ENCODE peak calls at places on chromosomes 16 and 17, in six cellular contexts. Y, V, Q, T, O and C are unnamed samples.

GRCh38 chr17:17021194-17021863 is 20.9 kb upstream of the MPRIP start:
- DNase-seq in T (no peak), Q (no peak), O (peak), V (no peak), Y (no peak), C (no peak)

GRCh38 chr17:49556183-49556943 is 19.3 kb upstream of the NXPH3 start:
- DNase-seq in O (peak), T (peak), V (no peak), Q (peak), Y (peak), C (no peak)

GRCh38 chr17:72760368-72760767 is 332.1 kb downstream of the SLC39A11 start:
- DNase-seq in T (no peak), O (no peak), Q (no peak), Y (no peak), V (no peak), C (no peak)

GRCh38 chr17:39769974-39770587 is 32.3 kb downstream of the GRB7 start:
- DNase-seq in Y (no peak), V (peak), Q (no peak), T (no peak), O (no peak), C (no peak)

GRCh38 chr16:71754652-71755051 is 30.2 kb upstream of the PHLPP2 start:
- DNase-seq in V (no peak), Q (no peak), O (no peak), Y (no peak), T (no peak), C (no peak)

GRCh38 chr16:27708651-27709050 is 158.7 kb downstream of the KATNIP start:
- DNase-seq in T (no peak), V (no peak), Y (no peak), Q (peak), O (no peak), C (no peak)

GRCh38 chr17:40352044-40352778 is 12.3 kb downstream of the GJD3 start:
- DNase-seq in T (no peak), Q (no peak), O (no peak), V (no peak), Y (no peak), C (no peak)

GRCh38 chr17:77836557-77837041 is 121.9 kb upstream of the TNRC6C start:
- DNase-seq in Y (no peak), T (no peak), V (no peak), Q (peak), O (no peak), C (no peak)

GRCh38 chr16:64215730-64216129 is 906.1 kb downstream of the CDH11 start:
- DNase-seq in O (no peak), Y (no peak), T (no peak), Q (no peak), V (no peak), C (no peak)

GRCh38 chr17:50461550-50462132 is 7.0 kb downstream of the CHAD start:
- DNase-seq in Y (no peak), Q (no peak), T (no peak), O (no peak), V (no peak), C (no peak)

GRCh38 chr17:67753026-67753425 is 35.3 kb downstream of the NOL11 start:
- DNase-seq in Y (no peak), V (no peak), O (no peak), T (no peak), Q (no peak), C (no peak)

GRCh38 chr17:67993153-67993997 is 2.9 kb downstream of the C17orf58 start:
- DNase-seq in V (no peak), Q (peak), T (peak), Y (peak), O (peak), C (peak)

GRCh38 chr17:7224110-7224509 is 4.4 kb downstream of the ACADVL start:
- DNase-seq in O (no peak), Y (no peak), V (no peak), T (no peak), Q (no peak), C (no peak)

GRCh38 chr16:49019081-49019633 is 262.5 kb downstream of the CBLN1 start:
- DNase-seq in V (no peak), O (no peak), Q (no peak), Y (no peak), T (no peak), C (no peak)

GRCh38 chr17:1043601-1044251 is 46.8 kb downstream of the TIMM22 start:
- DNase-seq in Y (peak), V (no peak), T (no peak), O (no peak), Q (peak), C (no peak)

GRCh38 chr17:28982191-28982793 is 23.5 kb downstream of the SEZ6 start:
- DNase-seq in Y (no peak), V (peak), O (no peak), T (no peak), Q (no peak), C (no peak)

GRCh38 chr17:30812218-30813177 is 12.0 kb downstream of the CRLF3 start:
- DNase-seq in T (no peak), Y (no peak), O (no peak), V (no peak), Q (no peak), C (no peak)

GRCh38 chr16:31695667-31696066 is 168.0 kb downstream of the AHSP start:
- DNase-seq in T (no peak), V (no peak), Y (no peak), Q (no peak), O (no peak), C (peak)

GRCh38 chr16:349211-349610 is 3.3 kb downstream of the AXIN1 start:
- DNase-seq in Q (no peak), T (no peak), Y (no peak), O (no peak), V (peak), C (no peak)

GRCh38 chr17:73420897-73421296 is 109.1 kb upstream of the CDC42EP4 start:
- DNase-seq in V (no peak), Y (no peak), T (peak), O (no peak), Q (peak), C (no peak)

GRCh38 chr17:45756266-45756989 is 27.7 kb upstream of the CRHR1 start:
- DNase-seq in V (no peak), O (no peak), Y (no peak), T (no peak), Q (no peak), C (no peak)

GRCh38 chr16:72884037-72884436 is 163.9 kb downstream of the ZFHX3 start:
- DNase-seq in O (no peak), V (no peak), Y (no peak), Q (no peak), T (no peak), C (no peak)

GRCh38 chr17:73976676-73977521 is 226.6 kb upstream of the RPL38 start:
- DNase-seq in Q (no peak), O (no peak), V (no peak), T (peak), Y (no peak), C (no peak)

GRCh38 chr17:65243838-65244237 is 106.7 kb downstream of the RGS9 start:
- DNase-seq in V (no peak), Y (no peak), T (no peak), Q (no peak), O (no peak), C (no peak)

GRCh38 chr16:54180421-54181359 is 105.9 kb downstream of the IRX3 start:
- DNase-seq in Y (no peak), O (no peak), T (no peak), V (no peak), Q (no peak), C (no peak)

GRCh38 chr16:19505600-19506303 is 16.1 kb downstream of the GDE1 start:
- DNase-seq in O (no peak), Y (no peak), V (no peak), Q (no peak), T (no peak), C (peak)

GRCh38 chr17:37848690-37849616 is 75.3 kb upstream of the TBC1D3K start:
- DNase-seq in Y (no peak), O (no peak), T (no peak), Q (no peak), V (peak), C (peak)

GRCh38 chr16:69865701-69866100 is 85.4 kb upstream of the CLEC18A start:
- DNase-seq in Y (no peak), O (peak), Q (no peak), T (no peak), V (no peak), C (no peak)

GRCh38 chr17:29682054-29682453 is 59.3 kb upstream of the CORO6 start:
- DNase-seq in V (no peak), Y (no peak), Q (no peak), O (no peak), T (no peak), C (no peak)

GRCh38 chr16:30569746-30570325 is 1.7 kb downstream of the ZNF688 start:
- DNase-seq in O (no peak), V (no peak), T (no peak), Q (no peak), Y (no peak), C (no peak)

GRCh38 chr16:56115817-56116576 is 75.3 kb upstream of the GNAO1 start:
- DNase-seq in O (no peak), Y (no peak), Q (no peak), T (no peak), V (no peak), C (no peak)

GRCh38 chr16:50153648-50154368 is 702 bp downstream of the TENT4B start:
- DNase-seq in Q (peak), V (no peak), Y (peak), O (no peak), T (peak), C (no peak)

GRCh38 chr17:17325816-17326215 is 22.6 kb downstream of the NT5M start:
- DNase-seq in V (no peak), O (no peak), T (no peak), Y (no peak), Q (no peak), C (no peak)

GRCh38 chr16:51151435-51151950 is 423 bp upstream of the SALL1 start:
- DNase-seq in V (no peak), T (peak), O (peak), Y (peak), Q (no peak), C (no peak)

GRCh38 chr17:77189148-77189547 is 48.4 kb downstream of the SEC14L1 start:
- DNase-seq in Q (no peak), T (no peak), Y (no peak), V (peak), O (no peak), C (no peak)

GRCh38 chr17:44444735-44445105 is 55.3 kb upstream of the ITGA2B start:
- DNase-seq in Y (no peak), V (no peak), Q (no peak), T (no peak), O (no peak), C (no peak)

GRCh38 chr16:88923926-88924833 is 52.8 kb downstream of the CBFA2T3 start:
- DNase-seq in Q (no peak), T (no peak), O (no peak), V (no peak), Y (no peak), C (no peak)

GRCh38 chr16:88923450-88923849 is 53.6 kb downstream of the CBFA2T3 start:
- DNase-seq in T (no peak), O (no peak), Q (no peak), V (no peak), Y (no peak), C (no peak)

GRCh38 chr16:88926374-88926990 is 50.5 kb downstream of the CBFA2T3 start:
- DNase-seq in O (no peak), Y (no peak), T (no peak), Q (no peak), V (no peak), C (no peak)

GRCh38 chr16:88925540-88925887 is 51.5 kb downstream of the CBFA2T3 start:
- DNase-seq in T (no peak), V (no peak), Q (no peak), Y (no peak), O (no peak), C (no peak)

DNA sequence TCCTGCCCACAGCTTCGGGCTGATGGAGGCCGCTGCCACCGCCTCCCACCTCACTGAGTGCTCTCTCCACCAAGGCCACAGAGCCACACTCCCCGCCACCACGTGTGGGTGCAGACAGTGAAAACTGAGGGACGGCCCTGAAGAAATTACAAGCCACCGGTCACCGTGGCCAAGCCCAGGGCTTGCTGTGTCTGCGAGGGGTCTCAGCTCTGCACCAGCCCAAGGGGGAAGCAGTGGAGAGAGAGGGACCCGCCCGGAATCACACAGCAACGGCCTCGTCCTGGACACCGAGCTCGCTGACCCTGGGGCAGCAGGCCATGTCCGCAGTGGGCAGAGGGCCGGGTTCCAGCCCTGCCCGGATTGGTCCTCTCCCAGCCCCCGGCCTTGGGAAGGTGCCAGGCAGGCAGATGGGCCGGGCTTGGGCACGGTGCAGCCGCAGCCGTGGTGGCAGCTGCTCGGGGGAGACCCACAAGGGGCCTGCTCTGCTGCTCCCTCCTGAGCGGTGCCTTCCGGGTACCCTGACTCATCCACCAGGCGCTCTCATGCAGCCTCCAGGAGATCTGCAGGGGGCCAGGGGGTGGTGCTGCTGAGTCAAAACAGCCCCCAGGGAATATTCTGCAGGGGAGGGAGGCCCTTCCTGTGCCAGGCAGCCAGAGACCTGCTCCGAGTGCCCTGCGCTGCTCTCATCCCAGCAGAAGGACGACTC is 52.0 kb downstream of the CBFA2T3 start:
- DNase-seq in Y (peak), Q (no peak), V (no peak), T (peak), O (no peak), C (no peak)
- TF ChIP-seq CTCF in Y (no peak), Q (no peak), V (peak), T (peak), O (no peak), C (no peak)

DNA sequence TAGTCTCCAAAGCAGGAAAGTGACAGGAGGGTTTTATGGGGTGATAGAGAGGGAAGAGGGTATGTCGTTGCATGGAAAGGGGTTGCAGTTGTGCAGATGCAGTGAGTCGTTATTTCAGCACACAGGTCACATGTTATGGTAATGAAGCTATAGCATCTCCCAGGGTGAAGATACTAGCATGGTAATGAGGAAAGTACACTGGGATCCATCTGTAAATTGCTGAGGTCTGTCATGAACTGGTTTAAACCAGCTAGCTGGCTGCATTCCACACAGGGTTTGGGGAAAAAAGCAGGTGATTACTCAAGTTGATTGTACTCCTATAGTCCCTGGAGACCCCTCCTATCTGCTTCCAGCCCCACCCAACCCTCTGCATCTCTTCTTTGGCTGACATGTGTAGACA is 11.7 kb downstream of the COX11 start:
- DNase-seq in T (no peak), Y (no peak), O (no peak), V (no peak), Q (no peak), C (no peak)
- TF ChIP-seq EP300 in T (no peak), Y (no peak), O (no peak), V (no peak), Q (no peak), C (no peak)

DNA sequence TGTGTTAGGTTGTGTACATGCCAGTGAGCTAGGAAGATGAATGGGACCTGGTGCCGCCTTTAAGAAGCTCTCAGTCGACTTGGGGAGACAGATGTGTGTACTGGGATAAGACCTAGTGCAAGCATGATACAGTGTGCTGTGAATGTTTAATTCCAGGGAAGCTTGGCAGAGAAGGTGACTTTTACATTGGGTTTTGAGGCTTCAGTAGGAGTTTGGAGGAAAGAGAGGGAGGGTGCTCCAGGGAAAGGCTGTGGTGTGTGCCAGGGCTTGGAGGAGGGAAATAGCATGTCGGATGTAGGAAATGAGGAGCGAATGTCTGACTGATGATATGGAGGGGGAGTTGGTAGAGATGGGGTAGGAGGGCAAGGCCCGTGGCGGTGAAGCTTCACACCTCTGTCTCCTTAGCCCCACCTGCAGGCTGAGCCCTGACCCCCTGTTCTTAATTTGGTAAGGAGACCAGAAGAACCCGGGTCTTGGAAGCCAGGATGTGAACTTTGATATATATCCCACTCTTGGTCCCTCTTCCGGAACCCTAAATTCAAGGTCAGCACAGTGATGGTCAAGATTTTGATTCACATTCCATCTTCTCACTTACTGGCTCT is 76.6 kb downstream of the PLCG2 start:
- DNase-seq in Q (no peak), V (no peak), T (no peak), Y (no peak), O (no peak), C (no peak)
- TF ChIP-seq CTCF in Q (no peak), V (peak), T (no peak), Y (no peak), O (no peak), C (no peak)

GRCh38 chr16:2866422-2866821 is 8.5 kb upstream of the PRSS22 start:
- DNase-seq in Q (no peak), O (no peak), V (no peak), Y (no peak), T (no peak), C (no peak)

GRCh38 chr16:2871926-2872325 is 11.1 kb upstream of the FLYWCH2 start:
- DNase-seq in V (no peak), T (no peak), O (no peak), Q (no peak), Y (no peak), C (no peak)

GRCh38 chr16:2867661-2867986 is 9.7 kb upstream of the PRSS22 start:
- DNase-seq in V (no peak), T (no peak), Y (no peak), Q (no peak), O (no peak), C (no peak)

GRCh38 chr16:2869502-2870064 is 11.6 kb upstream of the PRSS22 start:
- DNase-seq in V (no peak), Y (no peak), Q (no peak), T (no peak), O (no peak), C (no peak)

DNA sequence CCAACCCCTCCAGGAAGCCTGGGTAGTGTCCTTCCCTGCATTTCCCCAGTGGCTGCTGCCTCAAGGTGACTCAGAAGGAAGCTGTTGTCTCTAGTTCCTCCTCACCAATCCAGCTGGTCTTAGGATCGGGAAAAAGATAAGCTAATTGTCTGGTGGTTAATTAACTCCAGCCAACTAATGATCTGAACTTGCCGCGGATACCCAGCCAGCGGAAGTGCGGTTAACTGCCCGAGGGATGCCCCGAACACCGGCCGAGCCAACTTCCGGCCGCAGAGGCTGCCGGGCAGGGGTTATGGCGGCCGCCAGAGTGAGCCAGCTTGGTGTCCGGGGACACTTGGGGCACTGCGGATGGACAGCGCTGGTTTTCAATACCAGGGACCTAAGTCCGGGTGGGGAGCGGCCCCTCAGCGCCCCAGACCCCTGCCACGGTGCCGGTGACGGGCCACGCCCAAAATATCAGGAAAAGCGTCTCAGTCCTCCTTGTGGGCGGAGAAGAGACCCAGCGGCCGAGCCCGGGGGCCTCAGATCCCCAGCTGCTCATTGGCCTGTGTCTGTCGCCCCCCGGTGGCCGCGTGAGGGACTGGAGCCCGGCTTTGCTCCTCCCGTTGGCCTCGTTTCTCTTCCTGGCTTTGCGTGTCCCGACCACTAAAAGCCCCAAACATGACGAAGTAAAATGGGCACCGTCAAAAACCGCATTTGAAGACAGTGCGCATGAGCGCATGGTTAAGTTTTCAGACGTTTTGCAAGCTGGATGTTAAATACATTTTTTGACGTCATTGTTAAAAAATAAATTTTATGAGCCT is 10.2 kb upstream of the PRSS22 start:
- DNase-seq in V (peak), Y (peak), T (peak), Q (peak), O (peak), C (peak)
- TF ChIP-seq EP300 in V (peak), Y (no peak), T (peak), Q (no peak), O (no peak), C (no peak)

DNA sequence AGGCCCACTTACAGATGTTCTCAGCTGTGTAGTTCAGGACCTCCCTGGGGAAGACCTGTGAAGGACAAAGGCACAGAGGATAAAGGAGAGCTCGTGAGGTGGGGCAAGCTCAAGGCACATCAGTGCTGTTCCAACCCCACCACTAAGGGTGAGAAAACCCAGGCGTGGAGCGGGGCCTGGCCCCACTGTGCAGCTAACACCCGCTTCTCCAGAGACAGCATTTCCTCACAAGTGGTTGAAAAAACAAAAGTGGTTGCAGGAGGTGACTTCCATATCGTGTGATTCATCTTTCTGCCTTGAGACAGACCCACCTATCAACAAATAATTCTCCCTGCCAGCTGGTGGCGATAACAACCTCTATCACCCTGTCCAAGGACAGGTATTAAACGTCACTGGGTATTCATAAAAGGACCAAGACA is 30.0 kb downstream of the SNN start:
- DNase-seq in T (no peak), O (no peak), Q (no peak), V (no peak), Y (no peak), C (no peak)
- TF ChIP-seq CTCF in T (peak), O (no peak), Q (no peak), V (no peak), Y (no peak), C (no peak)